ENCODE peak calls at places on chromosomes 11 and 22, in seven cellular contexts. T is sigmoid colon, R is GM23248, V is left ventricle myocardium inferior, N is body of pancreas, P is transverse colon, B is MM.1S. K is an unnamed sample.

GRCh38 chr22:20430641-20431519 is 6.7 kb downstream of the SCARF2 start:
- DNase-seq in T (peak), B (no peak), V (peak), N (peak), P (peak), R (peak), K (no peak)

GRCh38 chr22:46105494-46106278 is 44.6 kb upstream of the PPARA start:
- DNase-seq in T (peak), V (peak), B (no peak), R (peak), P (peak), N (peak), K (no peak)

GRCh38 chr11:77411238-77411637 is 62.7 kb downstream of the PAK1 start:
- DNase-seq in N (peak), B (peak), R (peak), V (peak), T (peak), P (peak), K (peak)

GRCh38 chr11:113475160-113475761 is at the start of gene DRD2:
- DNase-seq in N (peak), P (no peak), V (no peak), T (no peak), B (no peak), R (peak), K (no peak)

GRCh38 chr11:58525037-58525614 is 17.2 kb upstream of the OR5B21 start:
- DNase-seq in T (no peak), R (no peak), B (peak), P (no peak), N (no peak), V (no peak), K (no peak)

GRCh38 chr11:20368441-20368840 is 4.9 kb downstream of the HTATIP2 start:
- DNase-seq in R (peak), V (no peak), P (no peak), N (no peak), T (no peak), B (no peak), K (no peak)

GRCh38 chr11:10275714-10276113 is 18.3 kb downstream of the SBF2 start:
- DNase-seq in B (no peak), P (no peak), R (peak), N (no peak), V (no peak), T (no peak), K (no peak)

GRCh38 chr11:32895471-32895870 is 2.9 kb downstream of the QSER1 start:
- DNase-seq in T (no peak), R (no peak), P (no peak), B (no peak), V (no peak), N (no peak), K (no peak)

GRCh38 chr22:17638432-17639237 is at the start of gene BCL2L13:
- DNase-seq in V (peak), N (peak), T (peak), B (peak), P (peak), R (peak), K (peak)

GRCh38 chr11:114416441-114416928 is 16.0 kb downstream of the RBM7 start:
- DNase-seq in N (no peak), B (no peak), R (peak), T (no peak), V (no peak), P (no peak), K (no peak)

GRCh38 chr11:24588075-24588474 is 91.2 kb downstream of the LUZP2 start:
- DNase-seq in N (no peak), V (no peak), T (no peak), B (no peak), R (peak), P (no peak), K (no peak)

GRCh38 chr11:64629796-64630562 is 39.0 kb downstream of the SLC22A12 start:
- DNase-seq in V (no peak), B (no peak), P (peak), T (peak), N (peak), R (peak), K (no peak)

GRCh38 chr11:114321621-114322257 is 25.5 kb downstream of the NNMT start:
- DNase-seq in V (peak), N (peak), T (no peak), R (peak), B (no peak), P (no peak), K (no peak)

GRCh38 chr11:19218216-19218615 is 16.4 kb upstream of the CSRP3 start:
- DNase-seq in T (no peak), R (no peak), P (no peak), V (no peak), B (no peak), N (no peak), K (no peak)

GRCh38 chr22:38056969-38057841 is at the start of gene PICK1:
- DNase-seq in P (peak), V (peak), T (peak), N (peak), B (peak), R (peak), K (peak)

GRCh38 chr22:47042116-47042825 is 279.8 kb downstream of the TBC1D22A start:
- DNase-seq in N (no peak), T (no peak), B (no peak), V (no peak), P (no peak), R (no peak), K (no peak)

GRCh38 chr11:33444835-33445594 is 187.8 kb downstream of the HIPK3 start:
- DNase-seq in N (no peak), B (no peak), R (peak), V (no peak), T (no peak), P (no peak), K (no peak)

GRCh38 chr22:42685941-42686666 is 34.6 kb downstream of the A4GALT start:
- DNase-seq in P (peak), V (peak), R (no peak), B (no peak), N (no peak), T (peak), K (no peak)

GRCh38 chr11:66408488-66409214 is 12.2 kb upstream of the NPAS4 start:
- DNase-seq in R (peak), P (peak), N (peak), V (peak), T (peak), B (peak), K (peak)

GRCh38 chr22:47000888-47001287 is 238.4 kb downstream of the TBC1D22A start:
- DNase-seq in V (no peak), R (peak), T (no peak), N (no peak), P (no peak), B (peak), K (no peak)

GRCh38 chr22:48949375-48950149 is 878.1 kb downstream of the BRD1 start:
- DNase-seq in P (peak), N (no peak), R (no peak), B (no peak), V (no peak), T (peak), K (peak)

GRCh38 chr22:50260801-50261614 is 475 bp downstream of the MAPK12 start:
- DNase-seq in T (no peak), P (no peak), R (peak), B (peak), N (peak), V (no peak), K (no peak)

GRCh38 chr11:65479184-65480145 is 19.4 kb upstream of the MALAT1 start:
- DNase-seq in B (no peak), R (peak), T (peak), P (peak), N (peak), V (peak), K (no peak)

GRCh38 chr11:114832532-114833125 is 154.3 kb downstream of the NXPE2 start:
- DNase-seq in V (no peak), B (no peak), N (no peak), R (no peak), P (no peak), T (no peak), K (no peak)

GRCh38 chr11:77093056-77093891 is 9.4 kb upstream of the OMP start:
- DNase-seq in V (no peak), N (no peak), P (no peak), R (no peak), T (peak), B (no peak), K (no peak)

GRCh38 chr11:80595011-80595410 is 1154.2 kb upstream of the TENM4 start:
- DNase-seq in P (no peak), V (no peak), R (no peak), T (no peak), B (no peak), N (no peak), K (no peak)

GRCh38 chr11:23765862-23766261 is 731.0 kb upstream of the LUZP2 start:
- DNase-seq in T (no peak), B (no peak), N (no peak), R (peak), P (no peak), V (no peak), K (no peak)

GRCh38 chr11:123261345-123262106 is 66.5 kb upstream of the CLMP start:
- DNase-seq in N (peak), T (peak), R (peak), B (peak), V (peak), P (peak), K (peak)
- H3K27ac ChIP-seq in N (peak), T (no peak), R (no peak), B (no peak), V (no peak), P (no peak), K (no peak)

GRCh38 chr11:120168960-120169681 is 31.2 kb upstream of the TRIM29 start:
- DNase-seq in T (peak), R (peak), V (peak), P (peak), B (peak), N (peak), K (peak)

GRCh38 chr11:120169981-120170698 is 32.2 kb upstream of the TRIM29 start:
- DNase-seq in N (no peak), R (no peak), B (no peak), P (no peak), T (peak), V (no peak), K (no peak)

GRCh38 chr11:120172921-120173705 is 35.2 kb upstream of the TRIM29 start:
- DNase-seq in V (no peak), T (peak), R (no peak), N (no peak), P (no peak), B (no peak), K (no peak)

GRCh38 chr11:120172054-120172881 is 34.4 kb upstream of the TRIM29 start:
- DNase-seq in N (peak), B (peak), T (peak), V (peak), R (peak), P (peak), K (peak)

DNA sequence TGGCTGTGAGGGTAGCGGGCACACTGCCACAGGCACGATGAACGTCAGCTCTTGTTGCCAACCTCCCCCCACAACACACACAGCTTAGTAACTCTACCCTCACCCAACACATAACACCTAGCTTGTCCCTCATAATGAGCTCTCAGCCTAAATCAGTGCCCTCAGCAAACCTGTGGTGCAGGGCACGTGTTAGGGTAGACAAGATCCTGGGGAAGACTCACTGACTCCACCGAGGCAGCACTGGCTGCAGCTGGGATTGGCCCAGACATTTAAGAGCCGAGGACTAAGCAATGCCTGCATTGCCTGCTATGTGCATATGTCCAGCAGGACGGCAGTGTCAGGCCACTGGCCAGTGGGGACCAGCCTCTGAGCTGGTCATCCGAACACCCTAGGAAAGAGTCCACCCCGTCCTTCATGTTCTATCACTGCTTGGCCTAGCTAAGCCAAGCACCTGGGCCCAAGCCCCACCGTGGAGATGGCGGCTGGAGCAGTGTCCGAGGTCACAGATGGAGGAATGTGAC is 32.9 kb upstream of the TRIM29 start:
- DNase-seq in T (peak), R (no peak), N (no peak), V (no peak), P (no peak), B (no peak), K (no peak)
- H3K27ac ChIP-seq in T (no peak), R (no peak), N (no peak), V (no peak), P (no peak), B (no peak), K (no peak)

GRCh38 chr11:2392241-2392959 is 8.2 kb upstream of the TSSC4 start:
- DNase-seq in P (no peak), R (no peak), V (no peak), N (no peak), B (no peak), T (no peak), K (no peak)
- H3K27ac ChIP-seq in P (peak), R (no peak), V (peak), N (no peak), B (no peak), T (peak), K (no peak)

DNA sequence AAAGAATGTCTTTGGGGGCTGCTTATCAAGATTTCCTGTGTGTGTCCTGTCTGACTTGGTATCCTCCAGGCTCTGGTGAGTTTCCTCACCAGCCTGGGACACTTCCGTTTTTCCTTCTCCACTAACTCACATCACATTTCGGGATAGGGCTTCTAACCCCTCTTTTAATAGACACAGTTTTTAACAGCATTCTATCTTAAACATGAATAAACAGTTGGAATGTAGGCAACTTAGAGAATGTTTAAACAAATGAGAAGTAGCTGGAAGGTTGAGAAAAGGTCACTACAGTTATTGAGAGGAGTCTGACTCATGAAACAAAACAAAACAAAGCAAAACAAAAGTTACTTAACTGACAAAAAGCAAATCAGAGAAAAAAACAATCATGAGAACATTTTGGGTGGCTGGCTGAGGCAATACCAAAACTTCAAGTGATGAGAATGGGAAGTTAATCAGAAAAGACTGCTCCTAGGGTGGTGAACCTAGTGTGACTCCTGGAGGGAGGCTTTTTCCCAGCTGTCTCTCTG is 64.7 kb upstream of the CTSC start:
- DNase-seq in T (no peak), N (no peak), P (no peak), V (no peak), R (peak), B (no peak), K (no peak)
- H3K27ac ChIP-seq in T (peak), N (no peak), P (peak), V (peak), R (peak), B (no peak), K (no peak)

GRCh38 chr22:23827351-23827995 is 11.3 kb downstream of the DERL3 start:
- DNase-seq in V (no peak), B (no peak), R (no peak), N (no peak), P (no peak), T (peak), K (no peak)
- H3K27ac ChIP-seq in V (peak), B (no peak), R (no peak), N (no peak), P (no peak), T (no peak), K (peak)

DNA sequence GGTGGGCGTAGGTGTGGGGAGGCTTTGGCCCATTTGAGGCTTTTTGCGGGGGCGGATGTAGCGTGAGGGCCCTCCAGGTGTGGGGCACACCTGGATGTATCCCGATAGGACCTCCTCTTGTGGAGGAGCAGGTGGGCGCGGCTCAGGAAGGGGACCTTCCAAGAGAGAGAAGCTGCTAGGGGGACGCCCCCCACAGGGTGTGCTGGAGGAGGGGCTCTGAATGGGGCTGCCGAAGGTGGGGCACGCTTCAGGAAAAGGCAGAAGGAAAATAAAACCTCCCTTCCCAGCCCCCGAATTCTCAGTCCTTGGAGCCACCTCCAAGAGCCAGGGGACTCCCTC is 621 bp downstream of the SGSM1 start:
- DNase-seq in T (no peak), N (no peak), R (no peak), V (no peak), B (no peak), P (no peak), K (no peak)
- H3K27ac ChIP-seq in T (peak), N (peak), R (no peak), V (peak), B (no peak), P (peak), K (peak)